ENCODE peak calls at places on chromosomes 13 and 19, in five cellular contexts. A, L, M, E and D are unnamed samples.

GRCh38 chr19:4089400-4089908 is 22.8 kb upstream of the ZBTB7A start:
- DNase-seq in A (no peak), L (no peak), M (peak), E (peak), D (no peak)

GRCh38 chr13:26973946-26974345 is 197.7 kb downstream of the USP12 start:
- DNase-seq in A (no peak), L (no peak), M (no peak), E (no peak), D (no peak)

GRCh38 chr13:20161275-20161950 is 561 bp upstream of the GJA3 start:
- DNase-seq in A (no peak), L (no peak), M (peak), E (peak), D (peak)

GRCh38 chr19:42606660-42607351 is 12.1 kb upstream of the CEACAM8 start:
- DNase-seq in A (peak), L (peak), M (peak), E (peak), D (peak)

GRCh38 chr13:82833928-82834327 is 1048.3 kb downstream of the SLITRK1 start:
- DNase-seq in A (no peak), L (no peak), M (no peak), E (no peak), D (no peak)

GRCh38 chr19:30446844-30447243 is 74.7 kb downstream of the ZNF536 start:
- DNase-seq in A (no peak), L (no peak), M (no peak), E (no peak), D (no peak)

GRCh38 chr13:112064222-112064621 is 2.7 kb upstream of the SOX1 start:
- DNase-seq in A (no peak), L (no peak), M (no peak), E (no peak), D (no peak)

GRCh38 chr19:48726573-48726972 is 7.0 kb upstream of the MAMSTR start:
- DNase-seq in A (no peak), L (no peak), M (peak), E (no peak), D (no peak)

GRCh38 chr19:29636553-29637325 is 28.5 kb upstream of the PLEKHF1 start:
- DNase-seq in A (no peak), L (no peak), M (no peak), E (no peak), D (no peak)

GRCh38 chr13:113078895-113079720 is 26.5 kb upstream of the F7 start:
- DNase-seq in A (peak), L (no peak), M (no peak), E (no peak), D (no peak)

GRCh38 chr13:100298691-100299090 is 209.8 kb downstream of the PCCA start:
- DNase-seq in A (no peak), L (no peak), M (no peak), E (no peak), D (no peak)

GRCh38 chr19:45507864-45508680 is 793 bp downstream of the VASP start:
- DNase-seq in A (no peak), L (peak), M (no peak), E (no peak), D (peak)

GRCh38 chr19:4748589-4748988 is 24.9 kb upstream of the DPP9 start:
- DNase-seq in A (no peak), L (no peak), M (no peak), E (no peak), D (no peak)

GRCh38 chr19:46863818-46864629 is 3.2 kb downstream of the ARHGAP35 start:
- DNase-seq in A (no peak), L (peak), M (no peak), E (no peak), D (peak)

GRCh38 chr19:51166846-51167490 is 24.9 kb downstream of the SIGLEC7 start:
- DNase-seq in A (no peak), L (no peak), M (peak), E (no peak), D (no peak)

GRCh38 chr13:34174671-34175145 is 356.8 kb downstream of the RFC3 start:
- DNase-seq in A (no peak), L (no peak), M (no peak), E (no peak), D (no peak)

GRCh38 chr13:90846956-90847355 is 500.5 kb upstream of the MIR17HG start:
- DNase-seq in A (no peak), L (no peak), M (no peak), E (no peak), D (no peak)

GRCh38 chr13:41345921-41346589 is 35.0 kb downstream of the NAA16 start:
- DNase-seq in A (no peak), L (no peak), M (no peak), E (no peak), D (no peak)

GRCh38 chr19:17538684-17539287 is 16.7 kb upstream of the COLGALT1 start:
- DNase-seq in A (no peak), L (no peak), M (peak), E (peak), D (no peak)

GRCh38 chr13:98171806-98172569 is 5.1 kb downstream of the RNF113B start:
- DNase-seq in A (peak), L (no peak), M (no peak), E (no peak), D (peak)

GRCh38 chr13:26548251-26548765 is 9.2 kb upstream of the WASF3 start:
- DNase-seq in A (no peak), L (no peak), M (no peak), E (no peak), D (no peak)

GRCh38 chr19:45862271-45862563 is 730 bp downstream of the SYMPK start:
- DNase-seq in A (no peak), L (no peak), M (no peak), E (no peak), D (no peak)

GRCh38 chr19:18791315-18791678 is 192 bp upstream of the COMP start:
- DNase-seq in A (no peak), L (no peak), M (no peak), E (no peak), D (no peak)

GRCh38 chr13:73945871-73946270 is 188.3 kb downstream of the KLF12 start:
- DNase-seq in A (peak), L (no peak), M (no peak), E (no peak), D (no peak)

GRCh38 chr19:3189702-3190469 is 4.2 kb downstream of the NCLN start:
- DNase-seq in A (no peak), L (peak), M (no peak), E (no peak), D (no peak)

GRCh38 chr19:47112664-47113445 is 721 bp downstream of the ZC3H4 start:
- DNase-seq in A (peak), L (peak), M (peak), E (peak), D (peak)

GRCh38 chr13:79267560-79267959 is 138.5 kb downstream of the RBM26 start:
- DNase-seq in A (no peak), L (no peak), M (no peak), E (no peak), D (no peak)

GRCh38 chr13:86974251-86974994 is 696.7 kb upstream of the SLITRK5 start:
- DNase-seq in A (peak), L (no peak), M (no peak), E (no peak), D (no peak)

GRCh38 chr13:98706446-98707110 is 45.9 kb downstream of the SLC15A1 start:
- DNase-seq in A (no peak), L (no peak), M (no peak), E (no peak), D (no peak)

GRCh38 chr13:41470187-41470586 is 12.8 kb downstream of the RGCC start:
- DNase-seq in A (no peak), L (no peak), M (peak), E (no peak), D (no peak)

GRCh38 chr19:41956621-41957020 is 2.5 kb downstream of the RABAC1 start:
- DNase-seq in A (no peak), L (no peak), M (no peak), E (no peak), D (no peak)

GRCh38 chr13:45367358-45367757 is 26.4 kb upstream of the TPT1 start:
- DNase-seq in A (no peak), L (no peak), M (peak), E (peak), D (no peak)

GRCh38 chr19:45498411-45499195 is at the start of gene PPM1N:
- DNase-seq in A (no peak), L (peak), M (peak), E (peak), D (peak)

GRCh38 chr13:112721198-112722104 is 31.6 kb downstream of the ATP11A start:
- DNase-seq in A (no peak), L (no peak), M (no peak), E (no peak), D (no peak)

GRCh38 chr13:66312312-66313087 is 917.6 kb downstream of the PCDH9 start:
- DNase-seq in A (no peak), L (no peak), M (no peak), E (no peak), D (no peak)

GRCh38 chr19:33499248-33499647 is 22.3 kb downstream of the PEPD start:
- DNase-seq in A (peak), L (no peak), M (no peak), E (no peak), D (no peak)

GRCh38 chr13:46359731-46360130 is 27.3 kb downstream of the RUBCNL start:
- DNase-seq in A (no peak), L (no peak), M (no peak), E (no peak), D (no peak)

GRCh38 chr13:21813110-21813509 is 142.2 kb downstream of the FGF9 start:
- DNase-seq in A (no peak), L (peak), M (no peak), E (no peak), D (no peak)
- TF ChIP-seq CTCF in A (no peak), L (no peak), M (no peak), E (no peak), D (no peak)

DNA sequence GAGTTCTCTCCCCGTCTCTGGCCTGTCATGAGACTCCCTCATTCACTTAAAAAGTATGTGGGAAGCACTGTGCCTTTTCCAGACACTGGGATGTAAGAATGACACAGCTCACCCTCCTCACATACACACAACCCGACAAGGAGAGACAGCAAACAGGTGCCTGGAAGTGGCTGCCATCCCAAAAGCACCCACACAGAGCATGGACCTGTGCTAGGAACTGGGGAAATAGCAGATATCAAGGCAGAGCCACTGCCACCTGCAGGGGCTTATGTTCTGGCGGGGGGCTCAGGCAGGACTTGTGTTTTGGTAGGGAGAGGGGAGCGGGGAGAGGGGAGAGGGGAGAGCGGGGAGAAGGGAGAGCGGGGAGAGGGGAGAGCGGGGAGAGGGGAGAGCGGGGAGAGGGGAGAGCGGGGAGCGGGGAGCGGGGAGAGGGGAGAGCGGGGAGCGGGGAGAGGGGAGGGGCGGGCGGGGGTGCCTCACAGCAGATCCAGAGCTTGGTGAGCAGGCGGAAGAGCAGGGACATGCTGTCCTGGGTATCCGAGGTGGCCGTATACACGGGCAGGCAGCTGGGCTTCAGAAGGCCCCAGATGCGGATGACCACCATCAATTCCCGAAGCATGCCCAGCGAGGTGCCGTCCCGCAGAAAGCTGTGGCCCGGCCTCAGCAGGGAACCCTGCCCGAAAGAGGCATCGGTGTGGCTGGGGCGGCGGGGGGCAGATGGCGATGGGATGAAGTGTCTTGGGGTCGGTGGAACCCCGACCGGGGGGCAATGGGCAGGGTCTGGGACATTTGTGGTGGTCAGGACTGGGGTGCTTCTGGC is 12.2 kb downstream of the CFD start:
- DNase-seq in A (no peak), L (peak), M (no peak), E (peak), D (no peak)
- TF ChIP-seq CTCF in A (no peak), L (no peak), M (no peak), E (no peak), D (no peak)

GRCh38 chr19:6092329-6093286 is 17.7 kb downstream of the RFX2 start:
- DNase-seq in A (peak), L (peak), M (no peak), E (no peak), D (peak)
- TF ChIP-seq CTCF in A (no peak), L (no peak), M (no peak), E (no peak), D (no peak)

DNA sequence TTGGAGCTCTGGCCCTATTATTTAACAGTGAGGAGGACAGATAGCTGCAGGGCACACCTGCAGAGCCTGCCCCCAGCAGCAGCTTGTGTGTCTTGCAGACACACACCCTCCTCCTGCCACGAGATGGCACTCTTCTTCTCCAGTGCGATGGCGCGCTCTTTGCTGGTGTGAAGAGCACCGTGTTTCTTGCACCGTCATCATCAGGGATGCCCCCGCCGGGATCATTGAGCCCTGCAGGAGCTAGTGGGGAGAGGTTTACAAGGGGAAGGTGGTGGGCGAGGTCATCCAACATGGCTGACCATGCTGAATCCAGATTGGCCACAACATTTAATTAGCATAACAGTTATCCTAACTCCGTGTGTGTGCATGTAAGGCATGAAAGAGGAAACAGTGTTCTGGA is 105.6 kb downstream of the RAB20 start:
- DNase-seq in A (peak), L (peak), M (peak), E (peak), D (peak)
- TF ChIP-seq CTCF in A (peak), L (peak), M (peak), E (peak), D (peak)

GRCh38 chr19:32464279-32464678 is 58.7 kb downstream of the DPY19L3 start:
- DNase-seq in A (no peak), L (no peak), M (no peak), E (no peak), D (no peak)
- TF ChIP-seq CTCF in A (no peak), L (no peak), M (no peak), E (peak), D (no peak)

GRCh38 chr19:23817519-23817918 is 58.8 kb upstream of the ZNF681 start:
- DNase-seq in A (no peak), L (peak), M (no peak), E (no peak), D (no peak)
- TF ChIP-seq CTCF in A (peak), L (no peak), M (peak), E (peak), D (no peak)

GRCh38 chr19:1268392-1269064 is 604 bp upstream of the CIRBP start:
- DNase-seq in A (no peak), L (no peak), M (no peak), E (no peak), D (no peak)

GRCh38 chr19:1270854-1271527 is 1.9 kb downstream of the CIRBP start:
- DNase-seq in A (no peak), L (no peak), M (no peak), E (no peak), D (no peak)

GRCh38 chr19:1270168-1270853 is 1.2 kb downstream of the CIRBP start:
- DNase-seq in A (no peak), L (no peak), M (no peak), E (no peak), D (no peak)

GRCh38 chr19:1269065-1269477 is at the start of gene CIRBP:
- DNase-seq in A (peak), L (peak), M (peak), E (peak), D (peak)

GRCh38 chr19:1269478-1270167 is 491 bp downstream of the CIRBP start:
- DNase-seq in A (peak), L (peak), M (peak), E (peak), D (peak)
- TF ChIP-seq CTCF in A (no peak), L (no peak), M (no peak), E (no peak), D (no peak)

DNA sequence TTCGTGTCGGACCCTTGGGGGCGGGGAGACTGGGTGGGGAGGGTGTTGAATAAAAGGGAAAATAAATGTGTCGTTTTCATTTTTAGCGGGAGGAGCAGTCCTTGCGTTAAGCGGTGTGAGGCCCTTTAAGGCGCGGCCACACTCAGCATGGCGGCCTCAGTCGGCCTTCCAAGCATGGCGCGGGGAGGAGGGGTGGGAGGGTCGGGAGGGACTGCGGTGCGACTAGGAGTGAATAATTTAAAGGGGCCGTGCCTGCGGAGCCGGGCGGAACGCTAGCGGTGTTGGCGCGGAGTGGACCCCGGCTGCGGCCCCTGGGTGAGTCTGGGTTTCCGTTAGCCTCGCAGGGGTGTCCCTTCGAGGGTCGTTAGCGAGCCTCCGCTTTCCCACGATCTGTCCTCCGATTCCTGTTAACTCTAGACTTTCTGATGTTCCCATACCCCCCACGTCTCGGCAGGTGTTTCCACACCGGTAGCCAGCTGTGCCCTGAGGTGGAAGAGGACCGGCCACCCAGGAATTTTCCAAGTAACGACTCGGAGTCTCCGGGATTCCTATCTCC is 1.5 kb upstream of the PNPLA6 start:
- DNase-seq in A (peak), L (peak), M (peak), E (peak), D (peak)
- TF ChIP-seq CTCF in A (no peak), L (no peak), M (no peak), E (no peak), D (no peak)